ENCODE peak calls at places on chromosomes 13 and 19, in seven cellular contexts. W is GM19239; R is T-helper 1 cell; A is NCI-H2029; K is T-helper 9 cell; Y is MM.1S; I is stimulated activated CD4-positive, alpha-beta T cell treated with anti-CD3 and anti-CD28 coated beads, Interleukin-2, amount 100 ng/mL, for 24 hours. N is an unnamed sample.
A peak's percentile ranks its signal among the peaks of the same experiment; 100 is the strongest.

GRCh38 chr13:66492479-66492878 is 737.7 kb downstream of the PCDH9 start:
- DNase-seq in W (no peak), R (no peak), A (no peak), K (no peak), Y (peak; percentile 68), I (no peak), N (no peak)

GRCh38 chr19:8208119-8208709 is 956 bp upstream of the CERS4 start:
- DNase-seq in W (no peak), R (no peak), A (no peak), K (no peak), Y (no peak), I (no peak), N (no peak)

GRCh38 chr13:93522486-93522885 is 295.9 kb downstream of the GPC6 start:
- DNase-seq in W (no peak), R (no peak), A (no peak), K (no peak), Y (no peak), I (no peak), N (no peak)

GRCh38 chr19:2811221-2811722 is 8.4 kb upstream of the ZNF554 start:
- DNase-seq in W (no peak), R (no peak), A (no peak), K (no peak), Y (no peak), I (no peak), N (no peak)

GRCh38 chr19:53019684-53020083 is 6.0 kb downstream of the ERVV-1 start:
- DNase-seq in W (no peak), R (no peak), A (no peak), K (no peak), Y (no peak), I (no peak), N (peak; percentile 45)

GRCh38 chr19:40266111-40266510 is 19.0 kb downstream of the AKT2 start:
- DNase-seq in W (no peak), R (no peak), A (peak; percentile 91), K (no peak), Y (no peak), I (no peak), N (no peak)

GRCh38 chr13:112219753-112220152 is 152.8 kb downstream of the SOX1 start:
- DNase-seq in W (no peak), R (no peak), A (no peak), K (no peak), Y (no peak), I (no peak), N (no peak)

GRCh38 chr13:40597735-40598365 is 68.6 kb downstream of the FOXO1 start:
- DNase-seq in W (no peak), R (no peak), A (no peak), K (no peak), Y (no peak), I (no peak), N (no peak)

GRCh38 chr13:35961002-35961401 is 170.2 kb downstream of the DCLK1 start:
- DNase-seq in W (no peak), R (no peak), A (no peak), K (no peak), Y (no peak), I (no peak), N (no peak)

GRCh38 chr19:48724796-48725753 is 5.5 kb upstream of the MAMSTR start:
- DNase-seq in W (no peak), R (no peak), A (peak; percentile 88), K (no peak), Y (peak; percentile 45), I (no peak), N (peak; percentile 80)

GRCh38 chr19:7637374-7638256 is 705 bp downstream of the STXBP2 start:
- DNase-seq in W (no peak), R (no peak), A (no peak), K (no peak), Y (no peak), I (no peak), N (no peak)

GRCh38 chr13:19959141-19959830 is 759 bp downstream of the ZMYM2 start:
- DNase-seq in W (peak; percentile 21), R (peak; percentile 61), A (peak; percentile 9), K (peak; percentile 61), Y (peak; percentile 35), I (peak; percentile 73), N (peak; percentile 80)

GRCh38 chr19:15323496-15324235 is 8.7 kb downstream of the BRD4 start:
- DNase-seq in W (no peak), R (no peak), A (no peak), K (no peak), Y (no peak), I (no peak), N (no peak)

GRCh38 chr19:9823816-9824215 is 3.9 kb upstream of the UBL5 start:
- DNase-seq in W (no peak), R (no peak), A (no peak), K (no peak), Y (peak; percentile 83), I (no peak), N (no peak)

GRCh38 chr19:18379803-18380747 is 5.9 kb upstream of the GDF15 start:
- DNase-seq in W (no peak), R (no peak), A (peak; percentile 81), K (no peak), Y (no peak), I (no peak), N (peak; percentile 95)

GRCh38 chr13:26721251-26721939 is 39.2 kb downstream of the GPR12 start:
- DNase-seq in W (peak; percentile 27), R (no peak), A (no peak), K (peak; percentile 11), Y (no peak), I (peak; percentile 27), N (no peak)

GRCh38 chr13:85108356-85108755 is 690.9 kb downstream of the SLITRK6 start:
- DNase-seq in W (no peak), R (no peak), A (no peak), K (no peak), Y (no peak), I (no peak), N (no peak)

GRCh38 chr19:42229855-42230331 is 9.8 kb downstream of the ZNF526 start:
- DNase-seq in W (no peak), R (no peak), A (no peak), K (no peak), Y (no peak), I (no peak), N (no peak)

GRCh38 chr13:113860579-113861432 is 3.1 kb downstream of the GAS6 start:
- DNase-seq in W (no peak), R (no peak), A (no peak), K (no peak), Y (peak; percentile 74), I (no peak), N (no peak)

GRCh38 chr19:52946322-52947310 is 16.1 kb downstream of the ZNF816 start:
- DNase-seq in W (no peak), R (no peak), A (peak; percentile 61), K (no peak), Y (no peak), I (no peak), N (no peak)

N was measured in sciatic nerve.